ENCODE peak calls at places on chromosomes 2 and 18, in four cellular contexts. E is left lung, V is IMR-90, Y is fibroblast of lung. Q is an unnamed sample.

GRCh38 chr2:37378411-37378810 is 34.0 kb downstream of the QPCT start:
- DNase-seq in V (peak), Y (peak), E (no peak), Q (no peak)

GRCh38 chr2:64330691-64331429 is 123.1 kb upstream of the LGALSL start:
- DNase-seq in V (peak), Y (peak), E (peak), Q (peak)

GRCh38 chr2:135962401-135963138 is 22.9 kb downstream of the DARS1 start:
- DNase-seq in Y (peak), V (no peak), E (no peak), Q (no peak)

GRCh38 chr2:174341301-174341994 is 6.7 kb downstream of the SP9 start:
- DNase-seq in Y (peak), V (peak), E (peak), Q (peak)

GRCh38 chr18:6951336-6952090 is 166.1 kb downstream of the LAMA1 start:
- DNase-seq in E (no peak), V (no peak), Y (no peak), Q (no peak)

GRCh38 chr2:117621330-117621729 is 193.2 kb upstream of the DDX18 start:
- DNase-seq in E (no peak), V (no peak), Y (no peak), Q (no peak)

GRCh38 chr2:192286093-192286701 is 91.5 kb upstream of the TMEFF2 start:
- DNase-seq in E (no peak), Y (peak), V (peak), Q (no peak)

GRCh38 chr2:158953926-158954763 is 14.3 kb upstream of the TANC1 start:
- DNase-seq in Y (peak), E (no peak), V (peak), Q (peak)

GRCh38 chr18:37985126-37985525 is 419.5 kb upstream of the CELF4 start:
- DNase-seq in E (no peak), Y (no peak), V (no peak), Q (no peak)

GRCh38 chr2:223626713-223627112 is 24.6 kb upstream of the SCG2 start:
- DNase-seq in V (peak), Y (peak), E (no peak), Q (no peak)

GRCh38 chr2:232779935-232780334 is 3.6 kb upstream of the KCNJ13 start:
- DNase-seq in E (no peak), Y (peak), V (peak), Q (peak)

GRCh38 chr2:237707859-237708398 is 80.5 kb downstream of the LRRFIP1 start:
- DNase-seq in Y (no peak), V (no peak), E (no peak), Q (no peak)

GRCh38 chr18:61334491-61334850 is 1.2 kb downstream of the CDH20 start:
- DNase-seq in Y (no peak), E (peak), V (no peak), Q (no peak)

GRCh38 chr2:38474833-38475566 is 97.9 kb upstream of the ATL2 start:
- DNase-seq in Y (no peak), E (no peak), V (no peak), Q (no peak)

GRCh38 chr18:48021273-48021914 is 90.9 kb upstream of the SMAD2 start:
- DNase-seq in E (no peak), V (no peak), Y (no peak), Q (no peak)

GRCh38 chr18:42025974-42026625 is 71.1 kb downstream of the PIK3C3 start:
- DNase-seq in E (no peak), Y (no peak), V (no peak), Q (no peak)

GRCh38 chr2:69381337-69381737 is 5.7 kb downstream of the GFPT1 start:
- DNase-seq in E (no peak), Y (peak), V (peak), Q (no peak)

GRCh38 chr2:173090291-173090877 is 14.7 kb downstream of the MAP3K20 start:
- DNase-seq in Y (peak), E (no peak), V (peak), Q (no peak)

GRCh38 chr2:113831156-113831555 is 58.7 kb upstream of the ACTR3 start:
- DNase-seq in V (peak), E (no peak), Y (peak), Q (no peak)

GRCh38 chr18:78813156-78813555 is 166.5 kb upstream of the SALL3 start:
- DNase-seq in E (peak), V (no peak), Y (no peak), Q (no peak)

GRCh38 chr18:78813898-78814297 is 165.7 kb upstream of the SALL3 start:
- DNase-seq in Y (no peak), E (no peak), V (no peak), Q (no peak)

GRCh38 chr18:78816114-78816513 is 163.5 kb upstream of the SALL3 start:
- DNase-seq in V (no peak), Y (no peak), E (peak), Q (no peak)

GRCh38 chr18:78814766-78815165 is 164.9 kb upstream of the SALL3 start:
- DNase-seq in Y (no peak), V (no peak), E (peak), Q (no peak)

GRCh38 chr18:78814321-78814720 is 165.3 kb upstream of the SALL3 start:
- DNase-seq in E (peak), V (no peak), Y (no peak), Q (no peak)
- H3K4me3 ChIP-seq in E (no peak), V (no peak), Y (no peak), Q (no peak)

DNA sequence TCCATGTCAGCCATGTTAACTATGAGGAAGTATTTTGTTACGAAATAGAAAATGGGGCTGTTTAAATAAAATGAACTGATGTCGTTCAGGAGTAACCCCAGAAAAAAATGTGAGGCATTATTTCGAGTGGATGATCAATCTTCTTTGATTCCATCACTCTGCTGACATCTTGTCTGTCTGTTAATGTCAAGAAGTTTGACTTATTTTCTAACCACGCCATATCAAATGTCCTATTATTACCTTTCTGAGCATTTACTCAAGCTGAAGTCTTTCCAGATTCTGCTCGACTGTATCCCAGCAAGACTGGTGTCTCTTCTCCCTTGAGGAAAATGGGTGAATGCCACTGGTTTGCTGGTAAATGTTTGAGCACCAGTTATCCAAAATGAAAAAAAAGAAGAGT is 672.9 kb upstream of the SOX11 start:
- DNase-seq in E (no peak), V (no peak), Y (no peak), Q (no peak)
- TF ChIP-seq CTCF in E (no peak), V (no peak), Y (no peak), Q (no peak)

GRCh38 chr2:72863046-72863445 is 24.2 kb upstream of the SPR start:
- DNase-seq in V (no peak), E (no peak), Y (no peak), Q (no peak)
- H3K4me3 ChIP-seq in V (no peak), E (no peak), Y (no peak), Q (peak)

GRCh38 chr2:180077295-180077906 is 70.3 kb upstream of the CWC22 start:
- DNase-seq in E (no peak), Y (peak), V (peak), Q (no peak)
- TF ChIP-seq CTCF in E (peak), Y (peak), V (peak), Q (peak)

DNA sequence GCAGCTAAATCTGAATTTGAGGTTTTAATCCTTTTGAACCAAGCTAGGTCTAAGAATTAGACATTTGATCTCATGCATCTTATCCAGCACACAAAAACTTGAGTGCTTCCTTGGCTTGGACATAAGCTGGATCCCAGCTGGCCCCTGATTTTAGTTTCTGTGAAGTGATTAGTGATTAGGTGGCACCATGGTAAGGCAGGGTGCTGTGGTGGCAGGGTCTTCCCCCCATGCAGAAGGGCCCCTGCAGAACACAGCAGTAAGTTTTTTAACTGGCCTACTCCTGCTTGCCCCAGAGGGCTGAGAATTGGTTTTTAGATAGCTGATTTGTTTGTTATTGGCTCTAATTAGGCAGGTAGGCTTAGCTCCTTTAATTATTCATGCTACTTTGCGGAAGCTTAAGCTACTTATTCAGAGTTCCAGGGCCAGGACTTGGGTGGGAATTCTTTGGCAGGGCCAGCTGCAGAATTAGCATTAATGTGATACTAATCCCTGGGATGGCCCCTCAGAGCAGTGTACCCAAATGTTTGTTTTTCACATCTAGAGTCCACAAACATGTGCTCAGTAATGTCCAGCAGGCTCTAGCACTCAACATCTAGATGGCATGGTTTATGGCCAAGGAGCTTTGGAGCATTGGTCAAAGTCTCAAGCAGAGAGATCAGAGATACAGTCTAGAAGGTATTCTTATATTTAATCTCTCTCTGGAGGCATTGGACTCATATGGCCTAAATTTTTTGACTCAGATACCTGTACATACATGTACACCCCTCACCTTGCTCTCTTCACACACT is 99.6 kb downstream of the FMNL2 start:
- DNase-seq in E (no peak), V (no peak), Y (no peak), Q (no peak)
- H3K4me3 ChIP-seq in E (no peak), V (no peak), Y (no peak), Q (no peak)

GRCh38 chr18:33232318-33232626 is 208.2 kb downstream of the CCDC178 start:
- DNase-seq in E (no peak), V (no peak), Y (no peak), Q (no peak)

GRCh38 chr18:33231474-33232317 is 208.8 kb downstream of the CCDC178 start:
- DNase-seq in Y (peak), E (peak), V (peak), Q (peak)
- TF ChIP-seq CTCF in Y (peak), E (peak), V (peak), Q (peak)

GRCh38 chr2:152350155-152350679 is 15.2 kb downstream of the FMNL2 start:
- DNase-seq in E (no peak), V (no peak), Y (no peak), Q (no peak)
- H3K4me3 ChIP-seq in E (no peak), V (no peak), Y (no peak), Q (no peak)

GRCh38 chr2:190344275-190344827 is 962 bp downstream of the INPP1 start:
- DNase-seq in E (no peak), Y (peak), V (no peak), Q (no peak)
- TF ChIP-seq CTCF in E (no peak), Y (peak), V (no peak), Q (peak)

GRCh38 chr2:134292514-134292913 is 38.6 kb downstream of the MGAT5 start:
- DNase-seq in Y (no peak), V (no peak), E (no peak), Q (no peak)

GRCh38 chr2:134288814-134289213 is 34.9 kb downstream of the MGAT5 start:
- DNase-seq in V (no peak), Y (no peak), E (no peak), Q (no peak)

GRCh38 chr2:134287323-134287722 is 33.5 kb downstream of the MGAT5 start:
- DNase-seq in Y (no peak), E (no peak), V (no peak), Q (no peak)

GRCh38 chr2:134289225-134289624 is 35.4 kb downstream of the MGAT5 start:
- DNase-seq in Y (no peak), V (no peak), E (no peak), Q (no peak)

GRCh38 chr2:134290363-134290762 is 36.5 kb downstream of the MGAT5 start:
- DNase-seq in V (no peak), E (no peak), Y (no peak), Q (no peak)
- H3K4me3 ChIP-seq in V (no peak), E (no peak), Y (no peak), Q (no peak)

Q was measured in HFF-Myc.